ENCODE peak calls at places on chromosomes 2 and 18, in eight cellular contexts. One of them, this sample, is unnamed. For H3K27me3, the result is how much of the 10 kb centered on the place peaks cover.

GRCh38 chr2:201046881-201047280 is 24.6 kb downstream of the HYCC2 start:
- DNase-seq in Karpas-422: no peak
- DNase-seq in spleen: no peak
- DNase-seq in CD8-positive, alpha-beta T cell: no peak
- DNase-seq in heart left ventricle: no peak
- DNase-seq in dorsolateral prefrontal cortex: no peak
- DNase-seq in fibroblast of lung: no peak
- DNase-seq in lower lobe of right lung: no peak
- DNase-seq in this sample: no peak

GRCh38 chr2:139271149-139271548 is 491.0 kb upstream of the NXPH2 start:
- DNase-seq in Karpas-422: no peak
- DNase-seq in spleen: no peak
- DNase-seq in CD8-positive, alpha-beta T cell: no peak
- DNase-seq in heart left ventricle: no peak
- DNase-seq in dorsolateral prefrontal cortex: no peak
- DNase-seq in fibroblast of lung: no peak
- DNase-seq in lower lobe of right lung: no peak
- DNase-seq in this sample: no peak

GRCh38 chr2:166653185-166653813 is 159.2 kb upstream of the SCN7A start:
- DNase-seq in Karpas-422: no peak
- DNase-seq in spleen: no peak
- DNase-seq in CD8-positive, alpha-beta T cell: no peak
- DNase-seq in heart left ventricle: no peak
- DNase-seq in dorsolateral prefrontal cortex: no peak
- DNase-seq in fibroblast of lung: peak
- DNase-seq in lower lobe of right lung: no peak
- DNase-seq in this sample: no peak

GRCh38 chr2:120269076-120269744 is 16.6 kb downstream of the RALB start:
- DNase-seq in Karpas-422: peak
- DNase-seq in spleen: no peak
- DNase-seq in CD8-positive, alpha-beta T cell: no peak
- DNase-seq in heart left ventricle: no peak
- DNase-seq in dorsolateral prefrontal cortex: no peak
- DNase-seq in fibroblast of lung: no peak
- DNase-seq in lower lobe of right lung: no peak
- DNase-seq in this sample: no peak

GRCh38 chr2:109410021-109410815 is 203.5 kb downstream of the SEPTIN10 start:
- DNase-seq in Karpas-422: no peak
- DNase-seq in spleen: no peak
- DNase-seq in CD8-positive, alpha-beta T cell: no peak
- DNase-seq in heart left ventricle: no peak
- DNase-seq in dorsolateral prefrontal cortex: no peak
- DNase-seq in fibroblast of lung: peak
- DNase-seq in lower lobe of right lung: no peak
- DNase-seq in this sample: no peak

GRCh38 chr18:48098538-48098937 is 168.1 kb upstream of the SMAD2 start:
- DNase-seq in Karpas-422: peak
- DNase-seq in spleen: no peak
- DNase-seq in CD8-positive, alpha-beta T cell: no peak
- DNase-seq in heart left ventricle: no peak
- DNase-seq in dorsolateral prefrontal cortex: no peak
- DNase-seq in fibroblast of lung: no peak
- DNase-seq in lower lobe of right lung: no peak
- DNase-seq in this sample: no peak

GRCh38 chr2:222300725-222301295 is 2.0 kb upstream of the PAX3 start:
- DNase-seq in Karpas-422: no peak
- DNase-seq in spleen: peak
- DNase-seq in CD8-positive, alpha-beta T cell: no peak
- DNase-seq in heart left ventricle: no peak
- DNase-seq in dorsolateral prefrontal cortex: no peak
- DNase-seq in fibroblast of lung: no peak
- DNase-seq in lower lobe of right lung: no peak
- DNase-seq in this sample: no peak

GRCh38 chr2:109607766-109608165 is 6.0 kb downstream of the SEPTIN10 start:
- DNase-seq in Karpas-422: no peak
- DNase-seq in spleen: no peak
- DNase-seq in CD8-positive, alpha-beta T cell: no peak
- DNase-seq in heart left ventricle: no peak
- DNase-seq in dorsolateral prefrontal cortex: no peak
- DNase-seq in fibroblast of lung: peak
- DNase-seq in lower lobe of right lung: no peak
- DNase-seq in this sample: no peak

GRCh38 chr2:235347691-235348090 is 146.2 kb upstream of the AGAP1 start:
- DNase-seq in Karpas-422: no peak
- DNase-seq in spleen: no peak
- DNase-seq in CD8-positive, alpha-beta T cell: no peak
- DNase-seq in heart left ventricle: no peak
- DNase-seq in dorsolateral prefrontal cortex: no peak
- DNase-seq in fibroblast of lung: peak
- DNase-seq in lower lobe of right lung: no peak
- DNase-seq in this sample: no peak

GRCh38 chr18:35974181-35974580 is 1.7 kb downstream of the RMP24 start:
- DNase-seq in Karpas-422: no peak
- DNase-seq in spleen: no peak
- DNase-seq in CD8-positive, alpha-beta T cell: no peak
- DNase-seq in heart left ventricle: no peak
- DNase-seq in dorsolateral prefrontal cortex: no peak
- DNase-seq in fibroblast of lung: no peak
- DNase-seq in lower lobe of right lung: no peak
- DNase-seq in this sample: no peak

GRCh38 chr2:149420053-149420963 is 89.9 kb downstream of the LYPD6 start:
- DNase-seq in Karpas-422: no peak
- DNase-seq in spleen: no peak
- DNase-seq in CD8-positive, alpha-beta T cell: no peak
- DNase-seq in heart left ventricle: no peak
- DNase-seq in dorsolateral prefrontal cortex: no peak
- DNase-seq in fibroblast of lung: peak
- DNase-seq in lower lobe of right lung: no peak
- DNase-seq in this sample: no peak

GRCh38 chr18:31274915-31275314 is 43.0 kb upstream of the DSG1 start:
- DNase-seq in Karpas-422: no peak
- DNase-seq in spleen: no peak
- DNase-seq in CD8-positive, alpha-beta T cell: no peak
- DNase-seq in heart left ventricle: peak
- DNase-seq in dorsolateral prefrontal cortex: no peak
- DNase-seq in fibroblast of lung: peak
- DNase-seq in lower lobe of right lung: peak
- DNase-seq in this sample: no peak

GRCh38 chr18:57447154-57447621 is 12.0 kb downstream of the ONECUT2 start:
- DNase-seq in Karpas-422: no peak
- DNase-seq in spleen: no peak
- DNase-seq in CD8-positive, alpha-beta T cell: no peak
- DNase-seq in heart left ventricle: no peak
- DNase-seq in dorsolateral prefrontal cortex: no peak
- DNase-seq in fibroblast of lung: peak
- DNase-seq in lower lobe of right lung: no peak
- DNase-seq in this sample: no peak

GRCh38 chr2:42337356-42337820 is 23.6 kb downstream of the COX7A2L start:
- DNase-seq in Karpas-422: peak
- DNase-seq in spleen: no peak
- DNase-seq in CD8-positive, alpha-beta T cell: no peak
- DNase-seq in heart left ventricle: no peak
- DNase-seq in dorsolateral prefrontal cortex: no peak
- DNase-seq in fibroblast of lung: no peak
- DNase-seq in lower lobe of right lung: no peak
- DNase-seq in this sample: no peak

GRCh38 chr2:102033028-102033749 is 41.4 kb downstream of the IL1R2 start:
- DNase-seq in Karpas-422: no peak
- DNase-seq in spleen: peak
- DNase-seq in CD8-positive, alpha-beta T cell: no peak
- DNase-seq in heart left ventricle: peak
- DNase-seq in dorsolateral prefrontal cortex: no peak
- DNase-seq in fibroblast of lung: peak
- DNase-seq in lower lobe of right lung: peak
- DNase-seq in this sample: peak

GRCh38 chr2:239609583-239610310 is 208.9 kb upstream of the HDAC4 start:
- DNase-seq in Karpas-422: no peak
- DNase-seq in spleen: no peak
- DNase-seq in CD8-positive, alpha-beta T cell: no peak
- DNase-seq in heart left ventricle: no peak
- DNase-seq in dorsolateral prefrontal cortex: no peak
- DNase-seq in fibroblast of lung: no peak
- DNase-seq in lower lobe of right lung: peak
- DNase-seq in this sample: no peak

GRCh38 chr2:239610457-239611221 is 209.8 kb upstream of the HDAC4 start:
- DNase-seq in Karpas-422: no peak
- DNase-seq in spleen: no peak
- DNase-seq in CD8-positive, alpha-beta T cell: no peak
- DNase-seq in heart left ventricle: no peak
- DNase-seq in dorsolateral prefrontal cortex: no peak
- DNase-seq in fibroblast of lung: no peak
- DNase-seq in lower lobe of right lung: no peak
- DNase-seq in this sample: no peak

GRCh38 chr2:239607795-239608171 is 207.0 kb upstream of the HDAC4 start:
- DNase-seq in Karpas-422: no peak
- DNase-seq in spleen: peak
- DNase-seq in CD8-positive, alpha-beta T cell: no peak
- DNase-seq in heart left ventricle: no peak
- DNase-seq in dorsolateral prefrontal cortex: peak
- DNase-seq in fibroblast of lung: no peak
- DNase-seq in lower lobe of right lung: peak
- DNase-seq in this sample: peak

GRCh38 chr2:239608723-239609122 is 207.9 kb upstream of the HDAC4 start:
- DNase-seq in Karpas-422: no peak
- DNase-seq in spleen: peak
- DNase-seq in CD8-positive, alpha-beta T cell: no peak
- DNase-seq in heart left ventricle: no peak
- DNase-seq in dorsolateral prefrontal cortex: no peak
- DNase-seq in fibroblast of lung: no peak
- DNase-seq in lower lobe of right lung: peak
- DNase-seq in this sample: no peak

DNA sequence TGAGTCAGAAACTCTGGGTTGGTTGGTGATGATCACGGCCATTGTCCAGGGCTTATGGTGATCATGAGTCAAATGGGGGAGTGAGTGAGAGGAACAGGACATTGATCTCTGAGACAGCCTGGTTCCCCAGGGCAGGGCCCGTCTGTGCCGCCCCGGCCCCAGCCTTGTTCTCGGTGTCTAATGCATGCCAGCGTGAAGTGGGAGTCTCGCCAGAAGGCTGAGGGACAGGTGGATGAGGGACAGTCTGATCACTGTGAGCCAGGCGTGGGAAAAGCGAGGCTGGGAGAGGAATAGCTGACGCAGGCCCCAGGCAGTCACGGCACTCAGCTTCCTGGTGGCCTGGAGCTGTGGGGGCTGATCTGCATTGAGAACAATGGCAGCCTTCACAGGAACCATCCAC is 208.3 kb upstream of the HDAC4 start:
- DNase-seq in Karpas-422: no peak
- DNase-seq in spleen: peak
- DNase-seq in CD8-positive, alpha-beta T cell: no peak
- DNase-seq in heart left ventricle: no peak
- DNase-seq in dorsolateral prefrontal cortex: peak
- DNase-seq in fibroblast of lung: no peak
- DNase-seq in lower lobe of right lung: peak
- DNase-seq in this sample: no peak
- H3K27me3 ChIP-seq in Karpas-422: under half
- H3K27me3 ChIP-seq in spleen: under half
- H3K27me3 ChIP-seq in CD8-positive, alpha-beta T cell: under half
- H3K27me3 ChIP-seq in heart left ventricle: under half
- H3K27me3 ChIP-seq in dorsolateral prefrontal cortex: under half
- H3K27me3 ChIP-seq in fibroblast of lung: under half
- H3K27me3 ChIP-seq in lower lobe of right lung: under half
- H3K27me3 ChIP-seq in this sample: under half

GRCh38 chr2:173148520-173148919 is 72.9 kb downstream of the MAP3K20 start:
- DNase-seq in Karpas-422: no peak
- DNase-seq in spleen: no peak
- DNase-seq in CD8-positive, alpha-beta T cell: no peak
- DNase-seq in heart left ventricle: no peak
- DNase-seq in dorsolateral prefrontal cortex: no peak
- DNase-seq in fibroblast of lung: no peak
- DNase-seq in lower lobe of right lung: no peak
- DNase-seq in this sample: no peak
- H3K27ac ChIP-seq in Karpas-422: no peak
- H3K27ac ChIP-seq in spleen: no peak
- H3K27ac ChIP-seq in CD8-positive, alpha-beta T cell: no peak
- H3K27ac ChIP-seq in heart left ventricle: no peak
- H3K27ac ChIP-seq in dorsolateral prefrontal cortex: no peak
- H3K27ac ChIP-seq in fibroblast of lung: no peak
- H3K27ac ChIP-seq in lower lobe of right lung: no peak
- H3K27ac ChIP-seq in this sample: no peak

DNA sequence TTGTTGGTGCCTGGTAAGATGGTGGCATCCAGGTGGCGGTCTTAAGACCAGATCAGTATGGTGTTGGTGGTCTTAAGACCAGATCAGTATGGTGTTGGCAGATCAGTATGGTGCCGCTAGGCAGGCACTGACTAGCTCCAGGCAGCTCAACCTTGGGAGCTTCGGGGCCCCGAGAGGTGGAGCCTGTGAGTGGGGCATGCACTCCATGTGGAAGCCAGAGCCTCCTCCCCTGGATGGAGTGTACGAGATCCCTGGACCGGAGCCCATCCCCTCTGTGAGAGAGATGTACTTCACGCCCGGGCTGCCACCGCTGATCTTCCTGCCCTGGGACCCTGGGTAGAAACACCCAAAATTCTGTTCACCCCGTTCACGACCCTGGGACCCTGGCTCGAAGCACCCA is 19.0 kb downstream of the MALT1 start:
- DNase-seq in Karpas-422: no peak
- DNase-seq in spleen: no peak
- DNase-seq in CD8-positive, alpha-beta T cell: no peak
- DNase-seq in heart left ventricle: no peak
- DNase-seq in dorsolateral prefrontal cortex: no peak
- DNase-seq in fibroblast of lung: no peak
- DNase-seq in lower lobe of right lung: no peak
- DNase-seq in this sample: no peak
- H3K27me3 ChIP-seq in Karpas-422: under half
- H3K27me3 ChIP-seq in spleen: under half
- H3K27me3 ChIP-seq in CD8-positive, alpha-beta T cell: under half
- H3K27me3 ChIP-seq in heart left ventricle: under half
- H3K27me3 ChIP-seq in dorsolateral prefrontal cortex: under half
- H3K27me3 ChIP-seq in fibroblast of lung: under half
- H3K27me3 ChIP-seq in lower lobe of right lung: under half
- H3K27me3 ChIP-seq in this sample: under half

GRCh38 chr18:59461171-59461570 is 102.1 kb upstream of the LMAN1 start:
- DNase-seq in Karpas-422: no peak
- DNase-seq in spleen: no peak
- DNase-seq in CD8-positive, alpha-beta T cell: no peak
- DNase-seq in heart left ventricle: no peak
- DNase-seq in dorsolateral prefrontal cortex: no peak
- DNase-seq in fibroblast of lung: no peak
- DNase-seq in lower lobe of right lung: no peak
- DNase-seq in this sample: no peak

GRCh38 chr18:59460060-59460395 is 101.0 kb upstream of the LMAN1 start:
- DNase-seq in Karpas-422: no peak
- DNase-seq in spleen: no peak
- DNase-seq in CD8-positive, alpha-beta T cell: no peak
- DNase-seq in heart left ventricle: no peak
- DNase-seq in dorsolateral prefrontal cortex: no peak
- DNase-seq in fibroblast of lung: peak
- DNase-seq in lower lobe of right lung: no peak
- DNase-seq in this sample: no peak

GRCh38 chr18:59458575-59458974 is 99.5 kb upstream of the LMAN1 start:
- DNase-seq in Karpas-422: no peak
- DNase-seq in spleen: no peak
- DNase-seq in CD8-positive, alpha-beta T cell: no peak
- DNase-seq in heart left ventricle: no peak
- DNase-seq in dorsolateral prefrontal cortex: no peak
- DNase-seq in fibroblast of lung: no peak
- DNase-seq in lower lobe of right lung: no peak
- DNase-seq in this sample: no peak

GRCh38 chr18:59456657-59457056 is 97.6 kb upstream of the LMAN1 start:
- DNase-seq in Karpas-422: no peak
- DNase-seq in spleen: no peak
- DNase-seq in CD8-positive, alpha-beta T cell: no peak
- DNase-seq in heart left ventricle: no peak
- DNase-seq in dorsolateral prefrontal cortex: no peak
- DNase-seq in fibroblast of lung: no peak
- DNase-seq in lower lobe of right lung: no peak
- DNase-seq in this sample: no peak

GRCh38 chr18:59459352-59460059 is 100.4 kb upstream of the LMAN1 start:
- DNase-seq in Karpas-422: peak
- DNase-seq in spleen: no peak
- DNase-seq in CD8-positive, alpha-beta T cell: no peak
- DNase-seq in heart left ventricle: no peak
- DNase-seq in dorsolateral prefrontal cortex: no peak
- DNase-seq in fibroblast of lung: peak
- DNase-seq in lower lobe of right lung: no peak
- DNase-seq in this sample: no peak
- H3K27ac ChIP-seq in Karpas-422: no peak
- H3K27ac ChIP-seq in spleen: no peak
- H3K27ac ChIP-seq in CD8-positive, alpha-beta T cell: no peak
- H3K27ac ChIP-seq in heart left ventricle: no peak
- H3K27ac ChIP-seq in dorsolateral prefrontal cortex: no peak
- H3K27ac ChIP-seq in fibroblast of lung: no peak
- H3K27ac ChIP-seq in lower lobe of right lung: no peak
- H3K27ac ChIP-seq in this sample: no peak

This sample was measured in tibial artery.